ENCODE peak calls at places on chromosomes 16 and 17, in four cellular contexts. V, E, Q and C are unnamed samples.

GRCh38 chr17:78780852-78781338 is 1.2 kb downstream of the CYTH1 start:
- DNase-seq in Q (no peak), E (peak; percentile 70), V (no peak), C (no peak)

GRCh38 chr17:45997624-45998023 is 1.4 kb upstream of the STH start:
- DNase-seq in Q (no peak), V (no peak), E (no peak), C (no peak)

GRCh38 chr16:87707097-87707496 is 58.7 kb downstream of the KLHDC4 start:
- DNase-seq in E (no peak), V (no peak), Q (no peak), C (no peak)

GRCh38 chr16:8721693-8722348 is 47.4 kb downstream of the ABAT start:
- DNase-seq in Q (no peak), V (no peak), E (no peak), C (no peak)

GRCh38 chr17:50272246-50272645 is 2.0 kb upstream of the TMEM92 start:
- DNase-seq in V (no peak), E (no peak), Q (no peak), C (no peak)

GRCh38 chr16:47779201-47780016 is 318.3 kb downstream of the PHKB start:
- DNase-seq in V (no peak), E (no peak), Q (no peak), C (peak; percentile 6)

GRCh38 chr16:46896314-46896968 is 12.3 kb downstream of the GPT2 start:
- DNase-seq in E (no peak), Q (peak; percentile 53), V (no peak), C (no peak)

GRCh38 chr16:1188781-1189189 is 35.9 kb downstream of the CACNA1H start:
- DNase-seq in Q (peak; percentile 46), E (peak; percentile 41), V (peak; percentile 42), C (peak; percentile 73)

GRCh38 chr17:42895185-42895555 is 5.4 kb upstream of the G6PC1 start:
- DNase-seq in E (no peak), V (peak; percentile 47), Q (no peak), C (peak; percentile 70)

GRCh38 chr16:14502256-14502875 is 127.7 kb downstream of the PARN start:
- DNase-seq in E (no peak), Q (no peak), V (no peak), C (no peak)

GRCh38 chr17:18258356-18259038 is at the start of gene FLII:
- DNase-seq in E (peak; percentile 60), Q (no peak), V (peak; percentile 68), C (peak; percentile 50)

GRCh38 chr17:27586203-27586701 is 44.7 kb upstream of the LGALS9 start:
- DNase-seq in Q (no peak), E (no peak), V (no peak), C (no peak)

DNA sequence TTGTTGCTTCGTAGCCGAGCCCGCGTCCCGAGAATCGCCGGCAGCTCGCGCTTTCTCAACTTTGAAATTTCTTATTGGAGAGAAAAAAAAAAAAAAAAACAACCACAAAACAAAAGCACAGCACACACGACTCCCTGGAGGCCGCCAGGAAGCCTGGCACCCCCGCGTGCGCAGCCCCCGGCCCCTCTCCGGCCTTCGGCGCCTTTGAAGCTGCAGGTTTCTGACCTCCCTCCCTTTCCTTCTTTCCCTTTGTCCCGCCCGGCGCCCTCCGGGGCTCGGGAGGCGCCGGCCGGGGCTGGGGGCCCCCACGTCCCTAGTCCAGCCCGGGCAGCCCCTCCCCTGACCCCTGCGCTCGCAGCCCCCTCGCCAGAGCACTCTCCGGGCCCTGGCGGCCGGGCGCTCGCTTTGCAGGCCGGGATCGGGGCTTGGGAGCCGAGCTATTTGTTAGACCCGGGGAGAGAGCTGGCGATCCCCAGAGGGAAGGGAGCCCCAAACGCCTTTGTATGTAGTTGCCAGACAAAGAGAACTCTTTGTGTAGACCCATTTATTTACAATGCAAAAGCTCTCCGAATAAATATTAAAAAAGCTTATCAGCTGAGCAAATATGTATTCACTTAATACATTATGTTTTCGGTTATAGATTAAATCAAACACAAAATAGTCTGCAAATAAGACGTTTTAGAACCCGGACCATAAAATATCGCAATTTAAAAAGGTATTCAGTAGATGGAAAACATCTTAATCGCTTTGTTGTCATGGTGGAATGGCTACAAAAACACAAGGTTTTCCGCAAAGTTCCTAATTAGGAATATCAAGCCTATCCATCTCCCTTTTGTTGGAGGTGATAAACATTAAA is 2.3 kb downstream of the BAHCC1 start:
- DNase-seq in E (no peak), Q (no peak), V (peak; percentile 56), C (no peak)
- TF ChIP-seq CTCF in E (no peak), Q (peak; percentile 30), V (no peak), C (no peak)

DNA sequence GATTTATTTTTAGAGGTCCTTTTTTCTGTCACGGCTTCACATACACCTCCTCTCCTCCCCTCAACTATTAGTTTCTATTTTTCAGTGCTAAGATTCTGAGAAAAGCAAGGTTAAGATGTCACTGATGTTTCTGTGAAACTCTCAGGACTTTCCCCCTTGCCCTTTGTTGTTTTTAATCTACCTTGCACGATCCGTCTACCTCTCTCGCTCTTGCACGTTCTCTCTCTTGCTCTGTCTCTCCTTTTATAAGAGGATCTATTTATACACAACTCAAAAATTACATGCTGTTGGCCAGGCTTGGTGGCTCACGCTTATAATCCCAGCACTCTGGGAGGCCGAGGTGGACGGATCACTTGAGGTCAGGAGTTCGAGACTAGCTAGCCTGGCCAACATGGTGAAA is 43.6 kb downstream of the RPA1 start:
- DNase-seq in E (no peak), V (no peak), Q (no peak), C (no peak)
- TF ChIP-seq CTCF in E (no peak), V (no peak), Q (no peak), C (no peak)

GRCh38 chr16:79757163-79757562 is 156.6 kb upstream of the MAF start:
- DNase-seq in Q (no peak), V (no peak), E (no peak), C (no peak)
- TF ChIP-seq CTCF in Q (no peak), V (no peak), E (no peak), C (no peak)

GRCh38 chr16:49516382-49517036 is 142.9 kb downstream of the C16orf78 start:
- DNase-seq in E (no peak), V (no peak), Q (no peak), C (no peak)

GRCh38 chr16:49513040-49513439 is 139.4 kb downstream of the C16orf78 start:
- DNase-seq in V (no peak), Q (no peak), E (peak; percentile 36), C (peak; percentile 25)

GRCh38 chr16:49515016-49515415 is 141.4 kb downstream of the C16orf78 start:
- DNase-seq in V (no peak), Q (no peak), E (no peak), C (no peak)

GRCh38 chr16:49515861-49516260 is 142.3 kb downstream of the C16orf78 start:
- DNase-seq in Q (no peak), V (no peak), E (no peak), C (no peak)

DNA sequence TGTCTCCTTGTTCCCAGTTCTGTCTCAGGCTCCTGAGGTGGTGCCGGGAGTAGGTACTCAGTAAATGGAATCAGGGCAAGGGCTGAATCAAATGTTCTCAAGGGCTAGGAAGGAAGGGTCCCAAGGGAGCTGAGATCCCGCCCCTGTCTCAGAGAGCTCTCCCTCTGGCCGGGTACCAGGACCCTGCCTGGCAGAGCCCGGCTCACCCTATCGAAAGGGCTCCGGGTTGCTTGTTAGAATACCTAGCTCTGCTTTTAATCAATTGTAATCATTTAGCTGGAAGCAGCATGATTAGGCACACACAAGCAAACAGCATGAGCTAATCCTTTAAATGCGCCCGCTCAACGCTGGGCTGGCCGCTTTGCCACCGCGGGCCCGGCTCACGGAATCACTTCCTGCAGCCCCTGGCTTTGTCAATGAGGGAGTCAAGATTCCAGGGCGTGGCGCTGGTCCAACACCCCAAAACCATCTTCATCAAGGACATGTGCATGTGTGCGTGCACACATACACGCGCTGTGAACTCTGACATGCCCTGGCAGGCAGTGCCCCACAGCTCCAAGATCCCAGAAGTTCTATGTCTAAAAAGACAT is 140.9 kb downstream of the C16orf78 start:
- DNase-seq in E (no peak), Q (no peak), V (no peak), C (no peak)
- TF ChIP-seq CTCF in E (no peak), Q (no peak), V (no peak), C (no peak)

DNA sequence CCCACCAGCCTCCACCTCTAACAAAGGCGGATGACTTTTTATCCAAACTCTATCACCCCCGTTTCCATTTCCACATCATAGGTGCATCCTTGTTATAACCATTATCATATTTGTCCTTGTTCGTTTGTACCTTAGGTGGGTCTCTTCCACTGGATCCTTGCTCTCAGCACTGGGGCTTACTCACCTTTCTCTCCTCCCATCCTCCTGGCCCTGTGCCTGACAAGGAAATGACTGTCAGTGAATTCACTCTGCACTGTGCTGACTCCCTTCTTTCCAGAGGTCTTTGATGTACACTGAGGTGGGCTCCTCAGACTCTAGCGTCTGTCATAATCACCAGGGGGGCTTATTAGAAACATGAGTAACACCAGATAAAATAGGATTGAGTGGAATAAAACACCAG is 3.1 kb downstream of the GSG1L2 start:
- DNase-seq in Q (no peak), V (no peak), E (no peak), C (no peak)
- TF ChIP-seq CTCF in Q (no peak), V (no peak), E (no peak), C (no peak)